ENCODE peak calls at places on chromosomes 7 and 10, in nine cellular contexts. One of them, this sample, is unnamed.

GRCh38 chr10:98400482-98400881 is 14.5 kb downstream of the PYROXD2 start:
- DNase-seq in NCI-H69: no peak
- DNase-seq in frontal cortex: no peak
- DNase-seq in Peyer's patch: no peak
- DNase-seq in effector memory CD8-positive, alpha-beta T cell: no peak
- DNase-seq in GM13977: no peak
- DNase-seq in NCI-H2029: no peak
- DNase-seq in CD8-positive, alpha-beta T cell: no peak
- DNase-seq in GM10248: no peak
- DNase-seq in this sample: no peak

GRCh38 chr7:108459922-108460551 is 3.8 kb upstream of the NRCAM start:
- DNase-seq in Peyer's patch: no peak
- DNase-seq in NCI-H69: peak; percentile 80
- DNase-seq in GM13977: peak; percentile 60
- DNase-seq in NCI-H2029: peak; percentile 20
- DNase-seq in effector memory CD8-positive, alpha-beta T cell: no peak
- DNase-seq in frontal cortex: no peak
- DNase-seq in CD8-positive, alpha-beta T cell: no peak
- DNase-seq in GM10248: peak; percentile 46
- DNase-seq in this sample: no peak

GRCh38 chr7:24169077-24169624 is 114.8 kb upstream of the NPY start:
- DNase-seq in CD8-positive, alpha-beta T cell: no peak
- DNase-seq in effector memory CD8-positive, alpha-beta T cell: no peak
- DNase-seq in NCI-H69: no peak
- DNase-seq in NCI-H2029: no peak
- DNase-seq in Peyer's patch: no peak
- DNase-seq in frontal cortex: no peak
- DNase-seq in GM13977: no peak
- DNase-seq in GM10248: no peak
- DNase-seq in this sample: no peak

GRCh38 chr10:8738987-8739386 is 684.5 kb downstream of the GATA3 start:
- DNase-seq in effector memory CD8-positive, alpha-beta T cell: no peak
- DNase-seq in NCI-H69: no peak
- DNase-seq in GM10248: no peak
- DNase-seq in NCI-H2029: no peak
- DNase-seq in CD8-positive, alpha-beta T cell: no peak
- DNase-seq in frontal cortex: no peak
- DNase-seq in GM13977: no peak
- DNase-seq in Peyer's patch: no peak
- DNase-seq in this sample: no peak

GRCh38 chr10:109464949-109465348 is 458.4 kb downstream of the XPNPEP1 start:
- DNase-seq in CD8-positive, alpha-beta T cell: no peak
- DNase-seq in NCI-H69: no peak
- DNase-seq in frontal cortex: no peak
- DNase-seq in GM10248: no peak
- DNase-seq in Peyer's patch: no peak
- DNase-seq in GM13977: no peak
- DNase-seq in NCI-H2029: no peak
- DNase-seq in effector memory CD8-positive, alpha-beta T cell: no peak
- DNase-seq in this sample: no peak

GRCh38 chr7:128879939-128880746 is 17.5 kb downstream of the ATP6V1F start:
- DNase-seq in GM13977: peak; percentile 66
- DNase-seq in frontal cortex: peak; percentile 86
- DNase-seq in effector memory CD8-positive, alpha-beta T cell: no peak
- DNase-seq in Peyer's patch: peak; percentile 73
- DNase-seq in NCI-H69: peak; percentile 86
- DNase-seq in CD8-positive, alpha-beta T cell: no peak
- DNase-seq in GM10248: no peak
- DNase-seq in NCI-H2029: peak; percentile 55
- DNase-seq in this sample: peak; percentile 71

GRCh38 chr7:84982199-84982598 is 204.7 kb downstream of the SEMA3D start:
- DNase-seq in Peyer's patch: no peak
- DNase-seq in GM10248: no peak
- DNase-seq in GM13977: no peak
- DNase-seq in CD8-positive, alpha-beta T cell: no peak
- DNase-seq in effector memory CD8-positive, alpha-beta T cell: no peak
- DNase-seq in NCI-H2029: no peak
- DNase-seq in NCI-H69: no peak
- DNase-seq in frontal cortex: no peak
- DNase-seq in this sample: no peak

GRCh38 chr7:64300641-64301405 is 12.9 kb upstream of the ZNF736 start:
- DNase-seq in frontal cortex: no peak
- DNase-seq in NCI-H2029: no peak
- DNase-seq in GM13977: no peak
- DNase-seq in CD8-positive, alpha-beta T cell: no peak
- DNase-seq in effector memory CD8-positive, alpha-beta T cell: no peak
- DNase-seq in Peyer's patch: no peak
- DNase-seq in GM10248: no peak
- DNase-seq in NCI-H69: no peak
- DNase-seq in this sample: no peak

GRCh38 chr7:118104812-118105441 is 79.0 kb upstream of the LSM8 start:
- DNase-seq in CD8-positive, alpha-beta T cell: no peak
- DNase-seq in effector memory CD8-positive, alpha-beta T cell: no peak
- DNase-seq in frontal cortex: peak; percentile 5
- DNase-seq in Peyer's patch: no peak
- DNase-seq in NCI-H69: peak; percentile 45
- DNase-seq in GM13977: peak; percentile 9
- DNase-seq in NCI-H2029: peak; percentile 6
- DNase-seq in GM10248: no peak
- DNase-seq in this sample: no peak

GRCh38 chr7:50226669-50227068 is 77.8 kb upstream of the IKZF1 start:
- DNase-seq in GM10248: no peak
- DNase-seq in CD8-positive, alpha-beta T cell: no peak
- DNase-seq in frontal cortex: no peak
- DNase-seq in Peyer's patch: peak; percentile 37
- DNase-seq in NCI-H2029: no peak
- DNase-seq in NCI-H69: no peak
- DNase-seq in GM13977: peak; percentile 11
- DNase-seq in effector memory CD8-positive, alpha-beta T cell: no peak
- DNase-seq in this sample: no peak

GRCh38 chr10:48237225-48237855 is 37.2 kb downstream of the FRMPD2 start:
- DNase-seq in NCI-H2029: no peak
- DNase-seq in Peyer's patch: no peak
- DNase-seq in effector memory CD8-positive, alpha-beta T cell: no peak
- DNase-seq in GM13977: no peak
- DNase-seq in frontal cortex: no peak
- DNase-seq in GM10248: no peak
- DNase-seq in NCI-H69: no peak
- DNase-seq in CD8-positive, alpha-beta T cell: no peak
- DNase-seq in this sample: no peak

GRCh38 chr7:112184455-112184854 is 21.7 kb downstream of the DOCK4 start:
- DNase-seq in CD8-positive, alpha-beta T cell: no peak
- DNase-seq in GM13977: no peak
- DNase-seq in NCI-H69: no peak
- DNase-seq in GM10248: no peak
- DNase-seq in effector memory CD8-positive, alpha-beta T cell: no peak
- DNase-seq in NCI-H2029: no peak
- DNase-seq in frontal cortex: no peak
- DNase-seq in Peyer's patch: no peak
- DNase-seq in this sample: no peak

GRCh38 chr10:132702601-132703304 is 83.2 kb downstream of the NKX6-2 start:
- DNase-seq in frontal cortex: no peak
- DNase-seq in effector memory CD8-positive, alpha-beta T cell: no peak
- DNase-seq in GM10248: no peak
- DNase-seq in GM13977: no peak
- DNase-seq in NCI-H2029: peak; percentile 53
- DNase-seq in Peyer's patch: no peak
- DNase-seq in NCI-H69: no peak
- DNase-seq in CD8-positive, alpha-beta T cell: no peak
- DNase-seq in this sample: peak; percentile 22

GRCh38 chr7:135661311-135662122 is 797 bp upstream of the STMP1 start:
- DNase-seq in NCI-H69: peak; percentile 85
- DNase-seq in frontal cortex: no peak
- DNase-seq in NCI-H2029: no peak
- DNase-seq in Peyer's patch: peak; percentile 51
- DNase-seq in effector memory CD8-positive, alpha-beta T cell: no peak
- DNase-seq in CD8-positive, alpha-beta T cell: no peak
- DNase-seq in GM13977: peak; percentile 30
- DNase-seq in GM10248: peak; percentile 32
- DNase-seq in this sample: peak; percentile 29

GRCh38 chr7:114554781-114555537 is 140.3 kb downstream of the FOXP2 start:
- DNase-seq in frontal cortex: no peak
- DNase-seq in effector memory CD8-positive, alpha-beta T cell: no peak
- DNase-seq in GM13977: peak; percentile 45
- DNase-seq in NCI-H69: peak; percentile 63
- DNase-seq in CD8-positive, alpha-beta T cell: no peak
- DNase-seq in Peyer's patch: no peak
- DNase-seq in NCI-H2029: peak; percentile 11
- DNase-seq in GM10248: peak; percentile 44
- DNase-seq in this sample: no peak

GRCh38 chr7:48033922-48034321 is 1.4 kb upstream of the C7orf57 start:
- DNase-seq in frontal cortex: no peak
- DNase-seq in GM10248: no peak
- DNase-seq in NCI-H2029: no peak
- DNase-seq in Peyer's patch: no peak
- DNase-seq in NCI-H69: peak; percentile 13
- DNase-seq in CD8-positive, alpha-beta T cell: no peak
- DNase-seq in GM13977: no peak
- DNase-seq in effector memory CD8-positive, alpha-beta T cell: no peak
- DNase-seq in this sample: no peak